ENCODE peak calls at places on chromosomes 11 and 22, in four cellular contexts. B is K562, S is HepG2, D is GM12878. A is an unnamed sample.

GRCh38 chr11:123302751-123303195 is 107.7 kb upstream of the CLMP start:
- DNase-seq in B (no peak), S (no peak), D (peak; percentile 79), A (no peak)

GRCh38 chr11:61452825-61453224 is 22.9 kb downstream of the SDHAF2 start:
- DNase-seq in B (no peak), S (no peak), D (no peak), A (no peak)

GRCh38 chr22:39253427-39254070 is 8.8 kb upstream of the PDGFB start:
- DNase-seq in B (peak; percentile 70), S (no peak), D (no peak), A (no peak)

GRCh38 chr11:121741954-121742361 is 289.2 kb upstream of the SORL1-AS1 start:
- DNase-seq in B (no peak), S (no peak), D (no peak), A (no peak)

GRCh38 chr11:19311306-19312030 is 70.7 kb upstream of the E2F8 start:
- DNase-seq in B (peak; percentile 62), S (peak; percentile 23), D (peak; percentile 19), A (peak; percentile 79)

GRCh38 chr11:72741849-72742521 is 10.2 kb downstream of the ARAP1 start:
- DNase-seq in B (peak; percentile 25), S (no peak), D (no peak), A (no peak)

GRCh38 chr11:86201371-86201770 is 43.2 kb upstream of the EED start:
- DNase-seq in B (no peak), S (no peak), D (no peak), A (no peak)

GRCh38 chr11:15258433-15259350 is 144.0 kb downstream of the INSC start:
- DNase-seq in B (peak; percentile 6), S (peak; percentile 62), D (no peak), A (no peak)

GRCh38 chr11:102430158-102430836 is 22.3 kb downstream of the TMEM123 start:
- DNase-seq in B (no peak), S (no peak), D (peak; percentile 99), A (no peak)

DNA sequence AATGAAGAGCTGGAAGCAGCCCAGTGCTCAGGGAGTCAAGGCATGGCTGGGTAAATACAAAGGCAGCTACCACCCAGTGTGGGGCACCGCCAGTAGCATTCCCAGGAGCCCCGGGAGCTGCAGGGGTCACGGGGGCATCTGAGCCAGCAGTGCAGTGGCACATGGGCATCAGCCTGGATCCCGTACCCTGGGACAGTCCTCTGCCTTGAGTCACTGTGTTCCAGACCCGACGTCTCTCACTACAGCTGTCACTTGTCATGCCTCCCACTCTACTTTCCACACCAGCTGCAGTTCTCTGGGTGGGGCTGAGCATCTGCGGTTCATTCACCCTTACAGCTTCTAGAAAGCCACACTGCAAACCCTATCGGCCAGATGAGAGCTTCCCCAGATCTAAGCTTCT is 29.6 kb downstream of the DHCR7 start:
- DNase-seq in B (no peak), S (no peak), D (peak; percentile 55), A (no peak)
- TF ChIP-seq ATF3 in B (no peak), S (no peak), D (no peak), A (no peak)

GRCh38 chr11:829946-830294 is 2.2 kb downstream of the CRACR2B start:
- DNase-seq in B (no peak), S (no peak), D (no peak), A (no peak)
- TF ChIP-seq ETV6 in B (no peak), S (no peak), D (no peak), A (no peak)

GRCh38 chr11:17558025-17558780 is 11.1 kb downstream of the OTOG start:
- DNase-seq in B (no peak), S (no peak), D (no peak), A (peak; percentile 6)

GRCh38 chr11:17560281-17561110 is 13.4 kb downstream of the OTOG start:
- DNase-seq in B (no peak), S (no peak), D (no peak), A (no peak)

GRCh38 chr11:17561111-17561415 is 14.0 kb downstream of the OTOG start:
- DNase-seq in B (no peak), S (no peak), D (no peak), A (no peak)

GRCh38 chr11:17558916-17559315 is 11.9 kb downstream of the OTOG start:
- DNase-seq in B (no peak), S (no peak), D (no peak), A (peak; percentile 1)

DNA sequence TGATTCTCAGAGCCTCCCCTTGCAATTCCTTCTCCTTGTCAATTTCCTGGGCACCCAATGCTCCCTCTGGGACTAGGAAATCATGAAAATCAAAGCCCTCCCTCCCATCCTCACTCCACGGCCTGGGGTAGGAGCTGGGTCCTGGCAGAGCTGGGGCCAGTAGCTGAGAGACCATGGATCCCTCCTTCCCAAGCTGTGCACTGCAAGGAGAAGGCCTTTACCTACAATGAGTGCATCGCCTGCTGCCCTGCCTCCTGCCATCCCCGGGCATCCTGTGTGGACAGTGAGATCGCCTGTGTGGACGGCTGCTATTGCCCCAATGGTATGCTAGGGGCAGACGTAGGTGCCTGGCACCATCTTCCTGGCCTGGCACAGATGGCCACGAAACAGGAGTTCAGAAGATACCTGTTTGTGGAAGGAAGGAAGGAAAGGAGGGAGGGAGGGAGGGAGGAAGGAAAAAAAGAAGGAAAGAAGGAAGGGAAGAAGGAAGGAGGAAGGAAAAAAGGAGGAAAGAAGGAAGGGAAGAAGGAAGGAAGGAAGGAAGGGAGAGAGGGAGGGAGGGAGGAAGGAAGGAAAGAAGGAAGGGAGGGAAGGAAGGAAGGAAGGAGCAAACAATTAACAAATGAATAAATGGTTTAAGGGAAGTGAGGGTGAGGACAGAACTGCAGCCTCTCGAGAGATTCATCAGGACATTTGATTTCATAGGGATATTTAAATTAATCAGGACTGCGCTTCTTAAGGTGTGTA is 12.5 kb downstream of the OTOG start:
- DNase-seq in B (no peak), S (no peak), D (no peak), A (peak; percentile 2)
- TF ChIP-seq ATF3 in B (no peak), S (no peak), D (no peak), A (no peak)

GRCh38 chr22:31631381-31631780 is 30.6 kb downstream of the PISD start:
- DNase-seq in B (no peak), S (no peak), D (no peak), A (no peak)
- TF ChIP-seq ETV6 in B (no peak), S (no peak), D (no peak), A (no peak)

GRCh38 chr11:124971810-124972209 is 17.8 kb downstream of the CCDC15 start:
- DNase-seq in B (no peak), S (no peak), D (no peak), A (no peak)

GRCh38 chr11:124970925-124971324 is 16.9 kb downstream of the CCDC15 start:
- DNase-seq in B (peak; percentile 4), S (peak; percentile 27), D (no peak), A (no peak)
- TF ChIP-seq ATF3 in B (no peak), S (no peak), D (no peak), A (no peak)

DNA sequence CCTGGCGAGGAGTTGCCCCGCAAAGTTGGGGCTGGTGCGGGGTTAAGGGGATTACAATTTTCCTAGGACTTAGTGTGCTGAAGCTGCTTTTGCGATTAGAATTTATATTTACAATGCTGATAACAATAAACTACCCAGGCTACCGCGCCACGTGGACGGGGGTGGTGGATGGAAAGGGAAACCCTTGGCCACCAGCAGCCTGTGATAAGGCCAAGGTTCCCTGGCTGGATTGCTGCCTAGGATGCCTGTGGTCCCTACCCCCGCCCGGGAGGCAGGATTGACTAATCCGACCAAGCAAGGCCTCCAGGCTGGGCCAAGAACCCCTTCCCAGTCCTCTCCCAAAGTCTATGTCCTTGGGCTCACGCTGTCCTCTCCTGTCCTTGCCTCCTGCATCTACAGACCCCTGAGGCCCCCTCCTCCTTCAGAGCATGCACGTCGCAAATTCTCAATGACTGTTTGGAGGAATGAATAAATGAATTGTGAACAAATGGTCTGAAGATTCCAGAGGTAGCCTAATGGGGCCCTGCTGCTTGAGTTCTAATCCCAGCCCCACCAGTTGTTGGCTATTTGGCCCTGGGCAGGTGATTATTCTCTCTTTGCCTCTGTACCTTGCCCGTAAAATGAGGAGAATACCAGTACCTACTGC is 7.6 kb upstream of the CHKA start:
- DNase-seq in B (peak; percentile 76), S (peak; percentile 76), D (no peak), A (peak; percentile 53)
- TF ChIP-seq ETV6 in B (no peak), S (no peak), D (no peak), A (no peak)

GRCh38 chr11:78798567-78799170 is 224.0 kb upstream of the NARS2 start:
- DNase-seq in B (peak; percentile 63), S (peak; percentile 25), D (no peak), A (peak; percentile 82)
- TF ChIP-seq ATF3 in B (no peak), S (no peak), D (no peak), A (no peak)

DNA sequence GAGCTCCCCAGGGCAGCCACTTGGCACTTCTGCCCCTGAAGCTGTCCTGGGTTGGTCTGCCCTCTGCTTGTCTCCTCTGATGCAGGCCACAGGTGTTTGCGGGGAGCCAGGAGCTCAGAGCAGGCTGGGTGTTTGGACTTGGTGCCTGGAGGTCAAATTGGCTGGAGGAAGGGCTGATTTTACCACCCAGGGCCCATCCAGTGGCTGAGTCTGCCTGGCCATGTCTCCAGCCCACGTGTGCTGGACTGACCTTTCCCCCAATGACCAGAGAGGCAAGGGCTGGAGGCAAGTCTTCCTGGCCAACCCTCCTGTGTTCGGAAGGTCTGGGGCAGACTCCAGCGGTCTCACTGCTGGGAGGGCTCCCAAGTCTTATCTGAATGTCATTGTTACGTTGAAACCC is 84.0 kb downstream of the NECTIN1 start:
- DNase-seq in B (no peak), S (no peak), D (no peak), A (no peak)
- TF ChIP-seq ETV6 in B (no peak), S (no peak), D (no peak), A (no peak)

GRCh38 chr11:84430661-84431060 is 1144.5 kb upstream of the CCDC90B start:
- DNase-seq in B (no peak), S (no peak), D (no peak), A (no peak)
- TF ChIP-seq ATF3 in B (no peak), S (no peak), D (no peak), A (no peak)